ENCODE peak calls at places on chromosomes 12 and 14, in seven cellular contexts. One of them, this sample, is unnamed.

GRCh38 chr12:70598467-70599194 is 38.6 kb downstream of the PTPRB start:
- DNase-seq in PC-3: no peak
- DNase-seq in stomach: no peak
- DNase-seq in mammary epithelial cell: no peak
- DNase-seq in ovary: no peak
- DNase-seq in A673: no peak
- DNase-seq in brain microvascular endothelial cell: peak; percentile 31
- DNase-seq in this sample: no peak

GRCh38 chr12:50621435-50622304 is 116.9 kb downstream of the DIP2B start:
- DNase-seq in PC-3: no peak
- DNase-seq in stomach: no peak
- DNase-seq in mammary epithelial cell: no peak
- DNase-seq in ovary: no peak
- DNase-seq in A673: peak; percentile 87
- DNase-seq in brain microvascular endothelial cell: no peak
- DNase-seq in this sample: no peak

GRCh38 chr12:41497362-41497761 is 309.2 kb downstream of the PDZRN4 start:
- DNase-seq in PC-3: no peak
- DNase-seq in stomach: no peak
- DNase-seq in mammary epithelial cell: no peak
- DNase-seq in ovary: no peak
- DNase-seq in A673: no peak
- DNase-seq in brain microvascular endothelial cell: no peak
- DNase-seq in this sample: no peak

GRCh38 chr14:69666112-69666511 is 54.7 kb downstream of the SUSD6 start:
- DNase-seq in PC-3: no peak
- DNase-seq in stomach: no peak
- DNase-seq in mammary epithelial cell: no peak
- DNase-seq in ovary: no peak
- DNase-seq in A673: no peak
- DNase-seq in brain microvascular endothelial cell: no peak
- DNase-seq in this sample: no peak

GRCh38 chr12:54680374-54680773 is 32.2 kb upstream of the DCD start:
- DNase-seq in PC-3: peak; percentile 54
- DNase-seq in stomach: peak; percentile 37
- DNase-seq in mammary epithelial cell: peak; percentile 27
- DNase-seq in ovary: no peak
- DNase-seq in A673: peak; percentile 42
- DNase-seq in brain microvascular endothelial cell: peak; percentile 27
- DNase-seq in this sample: no peak

GRCh38 chr12:65306603-65307501 is 28.4 kb downstream of the MSRB3 start:
- DNase-seq in PC-3: peak; percentile 83
- DNase-seq in stomach: no peak
- DNase-seq in mammary epithelial cell: peak; percentile 76
- DNase-seq in ovary: no peak
- DNase-seq in A673: peak; percentile 88
- DNase-seq in brain microvascular endothelial cell: peak; percentile 78
- DNase-seq in this sample: peak; percentile 20

GRCh38 chr14:49405291-49405690 is 180.9 kb downstream of the RPS29 start:
- DNase-seq in PC-3: peak; percentile 52
- DNase-seq in stomach: no peak
- DNase-seq in mammary epithelial cell: peak; percentile 43
- DNase-seq in ovary: no peak
- DNase-seq in A673: no peak
- DNase-seq in brain microvascular endothelial cell: peak; percentile 91
- DNase-seq in this sample: no peak

GRCh38 chr12:132524405-132524804 is 34.5 kb downstream of the FBRSL1 start:
- DNase-seq in PC-3: peak; percentile 98
- DNase-seq in stomach: peak; percentile 90
- DNase-seq in mammary epithelial cell: peak; percentile 97
- DNase-seq in ovary: no peak
- DNase-seq in A673: no peak
- DNase-seq in brain microvascular endothelial cell: peak; percentile 61
- DNase-seq in this sample: no peak

GRCh38 chr12:28278499-28278898 is 88.2 kb downstream of the CCDC91 start:
- DNase-seq in PC-3: no peak
- DNase-seq in stomach: no peak
- DNase-seq in mammary epithelial cell: no peak
- DNase-seq in ovary: no peak
- DNase-seq in A673: no peak
- DNase-seq in brain microvascular endothelial cell: no peak
- DNase-seq in this sample: no peak

GRCh38 chr14:76829016-76829365 is 2.8 kb downstream of the LRRC74A start:
- DNase-seq in PC-3: no peak
- DNase-seq in stomach: no peak
- DNase-seq in mammary epithelial cell: peak; percentile 23
- DNase-seq in ovary: no peak
- DNase-seq in A673: no peak
- DNase-seq in brain microvascular endothelial cell: no peak
- DNase-seq in this sample: no peak

GRCh38 chr14:77139540-77140342 is 1.9 kb downstream of the ZDHHC22 start:
- DNase-seq in PC-3: peak; percentile 52
- DNase-seq in stomach: no peak
- DNase-seq in mammary epithelial cell: no peak
- DNase-seq in ovary: no peak
- DNase-seq in A673: peak; percentile 72
- DNase-seq in brain microvascular endothelial cell: no peak
- DNase-seq in this sample: peak; percentile 37

GRCh38 chr14:91882369-91882768 is 15.0 kb upstream of the TC2N start:
- DNase-seq in PC-3: no peak
- DNase-seq in stomach: no peak
- DNase-seq in mammary epithelial cell: no peak
- DNase-seq in ovary: no peak
- DNase-seq in A673: no peak
- DNase-seq in brain microvascular endothelial cell: no peak
- DNase-seq in this sample: no peak
- H3K27me3 ChIP-seq in PC-3: no peaks in the 10 kb centered on the region
- H3K27me3 ChIP-seq in stomach: no peaks in the 10 kb centered on the region
- H3K27me3 ChIP-seq in mammary epithelial cell: no peaks in the 10 kb centered on the region
- H3K27me3 ChIP-seq in ovary: no peaks in the 10 kb centered on the region
- H3K27me3 ChIP-seq in A673: no peaks in the 10 kb centered on the region
- H3K27me3 ChIP-seq in brain microvascular endothelial cell: no peaks in the 10 kb centered on the region
- H3K27me3 ChIP-seq in this sample: no peaks in the 10 kb centered on the region

DNA sequence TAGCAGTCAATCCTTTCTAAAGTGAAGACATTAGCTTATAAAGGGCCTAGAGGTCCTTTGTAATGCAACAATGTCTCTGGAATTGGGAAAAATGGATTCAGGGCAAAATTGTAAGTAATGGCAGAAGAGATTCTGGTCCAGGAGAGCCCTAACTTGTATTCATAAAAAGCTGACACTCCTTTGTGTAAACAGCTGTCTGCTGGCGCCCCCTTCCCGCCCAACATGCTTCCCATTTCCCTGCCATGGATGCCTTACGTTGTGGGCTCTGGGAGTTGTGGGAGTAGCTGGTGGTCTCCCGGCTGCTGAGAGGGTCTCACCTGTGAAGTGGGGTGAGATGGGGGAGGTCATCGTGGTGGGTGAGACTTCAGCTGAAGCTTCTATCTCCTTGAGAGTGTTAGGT is 2.3 kb downstream of the ACRBP start:
- DNase-seq in PC-3: no peak
- DNase-seq in stomach: no peak
- DNase-seq in mammary epithelial cell: no peak
- DNase-seq in ovary: no peak
- DNase-seq in A673: no peak
- DNase-seq in brain microvascular endothelial cell: no peak
- DNase-seq in this sample: no peak
- TF ChIP-seq CTCF in PC-3: peak; percentile 16
- TF ChIP-seq CTCF in stomach: no peak
- TF ChIP-seq CTCF in mammary epithelial cell: no peak
- TF ChIP-seq CTCF in ovary: no peak
- TF ChIP-seq CTCF in A673: peak; percentile 57
- TF ChIP-seq CTCF in brain microvascular endothelial cell: peak; percentile 46
- TF ChIP-seq CTCF in this sample: no peak

DNA sequence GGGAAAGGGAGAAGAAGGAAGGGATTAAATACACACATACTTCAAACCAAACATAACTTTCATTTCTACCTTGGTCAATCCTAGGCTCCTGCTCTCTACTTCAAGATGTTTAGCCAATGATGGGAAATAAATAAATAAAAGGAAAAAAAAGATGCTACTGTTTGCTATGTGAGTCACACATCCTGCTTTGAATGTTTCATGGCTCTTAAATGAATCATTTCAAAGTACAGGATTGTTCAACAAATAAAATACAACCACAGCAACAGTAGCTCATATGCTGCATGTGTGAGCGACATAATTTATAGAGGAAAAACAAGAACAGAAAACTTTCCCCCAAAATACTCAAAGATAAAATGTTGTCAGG is 54.3 kb upstream of the NPFF start:
- DNase-seq in PC-3: peak; percentile 91
- DNase-seq in stomach: no peak
- DNase-seq in mammary epithelial cell: peak; percentile 81
- DNase-seq in ovary: no peak
- DNase-seq in A673: peak; percentile 65
- DNase-seq in brain microvascular endothelial cell: peak; percentile 67
- DNase-seq in this sample: no peak
- H3K36me3 ChIP-seq in PC-3: no peaks in the 10 kb centered on the region
- H3K36me3 ChIP-seq in stomach: no peaks in the 10 kb centered on the region
- H3K36me3 ChIP-seq in mammary epithelial cell: peaks cover 2% of the 10 kb centered on the region
- H3K36me3 ChIP-seq in ovary: no peaks in the 10 kb centered on the region
- H3K36me3 ChIP-seq in A673: no peaks in the 10 kb centered on the region
- H3K36me3 ChIP-seq in brain microvascular endothelial cell: no peaks in the 10 kb centered on the region
- H3K36me3 ChIP-seq in this sample: no peaks in the 10 kb centered on the region

DNA sequence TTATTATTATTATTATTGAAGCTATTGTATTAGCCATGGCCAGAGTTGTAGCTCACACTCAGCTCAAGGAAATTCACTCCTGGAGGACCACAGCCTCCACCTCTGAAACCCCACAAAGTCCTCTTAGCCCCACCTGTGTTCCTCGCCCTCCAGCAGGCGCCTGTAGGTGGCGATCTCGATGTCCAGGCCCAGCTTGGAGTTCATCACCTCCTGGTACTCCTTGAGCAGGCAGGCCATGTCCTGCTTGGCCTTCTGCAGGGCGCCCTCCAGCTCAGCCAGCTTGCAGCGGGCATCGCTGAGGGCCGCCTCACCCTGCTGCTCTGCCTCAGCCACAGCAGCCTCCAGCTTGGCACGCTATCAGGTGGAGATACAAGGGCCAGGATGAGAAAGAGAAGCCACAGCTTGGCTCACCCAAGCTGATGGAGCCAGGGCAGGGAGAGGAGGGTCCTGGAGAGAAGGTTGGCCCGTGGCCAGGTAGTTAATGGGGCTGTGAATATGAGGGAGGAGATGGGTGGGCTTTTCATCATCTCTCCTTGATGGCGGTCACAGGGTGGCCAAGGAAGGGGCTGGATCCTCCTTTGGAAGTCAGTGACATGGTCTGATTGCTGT is 5.1 kb downstream of the KRT85 start:
- DNase-seq in PC-3: no peak
- DNase-seq in stomach: no peak
- DNase-seq in mammary epithelial cell: no peak
- DNase-seq in ovary: no peak
- DNase-seq in A673: no peak
- DNase-seq in brain microvascular endothelial cell: no peak
- DNase-seq in this sample: no peak
- H3K27me3 ChIP-seq in PC-3: no peaks in the 10 kb centered on the region
- H3K27me3 ChIP-seq in stomach: peaks cover 7% of the 10 kb centered on the region
- H3K27me3 ChIP-seq in mammary epithelial cell: no peaks in the 10 kb centered on the region
- H3K27me3 ChIP-seq in ovary: no peaks in the 10 kb centered on the region
- H3K27me3 ChIP-seq in A673: no peaks in the 10 kb centered on the region
- H3K27me3 ChIP-seq in brain microvascular endothelial cell: no peaks in the 10 kb centered on the region
- H3K27me3 ChIP-seq in this sample: no peaks in the 10 kb centered on the region

GRCh38 chr14:102630405-102630804 is 38.0 kb downstream of the RCOR1 start:
- DNase-seq in PC-3: no peak
- DNase-seq in stomach: no peak
- DNase-seq in mammary epithelial cell: no peak
- DNase-seq in ovary: no peak
- DNase-seq in A673: no peak
- DNase-seq in brain microvascular endothelial cell: no peak
- DNase-seq in this sample: no peak

GRCh38 chr14:102625564-102626296 is 33.3 kb downstream of the RCOR1 start:
- DNase-seq in PC-3: no peak
- DNase-seq in stomach: no peak
- DNase-seq in mammary epithelial cell: no peak
- DNase-seq in ovary: no peak
- DNase-seq in A673: no peak
- DNase-seq in brain microvascular endothelial cell: no peak
- DNase-seq in this sample: no peak

GRCh38 chr14:102629011-102629444 is 36.6 kb downstream of the RCOR1 start:
- DNase-seq in PC-3: no peak
- DNase-seq in stomach: no peak
- DNase-seq in mammary epithelial cell: no peak
- DNase-seq in ovary: no peak
- DNase-seq in A673: no peak
- DNase-seq in brain microvascular endothelial cell: no peak
- DNase-seq in this sample: no peak

GRCh38 chr14:102629700-102630365 is 37.4 kb downstream of the RCOR1 start:
- DNase-seq in PC-3: no peak
- DNase-seq in stomach: no peak
- DNase-seq in mammary epithelial cell: no peak
- DNase-seq in ovary: no peak
- DNase-seq in A673: no peak
- DNase-seq in brain microvascular endothelial cell: no peak
- DNase-seq in this sample: no peak

DNA sequence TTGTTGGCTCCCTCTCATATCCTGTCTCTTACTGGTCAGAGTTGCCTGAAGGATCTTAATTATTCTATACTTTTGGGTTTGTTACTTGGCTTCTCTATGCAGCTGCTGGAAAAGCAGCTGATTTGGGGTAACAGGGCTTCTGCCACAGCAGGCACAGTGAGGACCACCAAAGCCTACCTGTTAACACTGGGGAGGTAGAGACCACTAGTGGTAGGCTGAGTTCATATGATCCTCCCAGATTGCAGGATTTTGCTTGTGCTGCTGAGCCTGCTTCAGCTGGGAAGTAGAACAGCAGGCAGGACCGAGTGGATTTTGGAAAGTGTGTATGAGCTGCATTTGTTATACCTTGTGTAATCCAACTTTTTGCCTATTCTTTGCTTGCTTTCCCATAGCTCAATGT is 34.1 kb downstream of the RCOR1 start:
- DNase-seq in PC-3: no peak
- DNase-seq in stomach: no peak
- DNase-seq in mammary epithelial cell: no peak
- DNase-seq in ovary: no peak
- DNase-seq in A673: no peak
- DNase-seq in brain microvascular endothelial cell: no peak
- DNase-seq in this sample: no peak
- TF ChIP-seq CTCF in PC-3: peak; percentile 11
- TF ChIP-seq CTCF in stomach: no peak
- TF ChIP-seq CTCF in mammary epithelial cell: no peak
- TF ChIP-seq CTCF in ovary: no peak
- TF ChIP-seq CTCF in A673: no peak
- TF ChIP-seq CTCF in brain microvascular endothelial cell: peak; percentile 4
- TF ChIP-seq CTCF in this sample: no peak

DNA sequence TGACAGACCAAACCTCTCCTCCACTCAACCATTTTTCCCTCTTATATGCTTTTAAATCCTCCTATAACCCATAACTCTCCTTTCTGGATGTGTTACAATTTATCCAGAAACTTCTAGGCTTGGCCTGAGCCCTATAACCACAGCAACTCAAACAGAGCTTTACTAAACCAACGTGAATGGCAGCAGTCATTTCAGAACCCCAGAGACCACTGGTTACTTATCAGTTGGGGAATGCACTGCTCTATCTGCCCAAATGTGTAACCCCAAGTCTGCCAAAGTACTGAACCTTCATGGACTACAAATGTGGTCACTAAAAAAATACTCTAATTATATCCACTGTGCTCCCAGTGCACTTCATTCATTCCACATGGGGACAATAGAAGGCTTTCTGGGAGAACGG is 42.0 kb downstream of the NAA25 start:
- DNase-seq in PC-3: no peak
- DNase-seq in stomach: no peak
- DNase-seq in mammary epithelial cell: no peak
- DNase-seq in ovary: no peak
- DNase-seq in A673: no peak
- DNase-seq in brain microvascular endothelial cell: no peak
- DNase-seq in this sample: no peak
- H3K36me3 ChIP-seq in PC-3: peaks cover 66% of the 10 kb centered on the region
- H3K36me3 ChIP-seq in stomach: peaks cover 55% of the 10 kb centered on the region
- H3K36me3 ChIP-seq in mammary epithelial cell: peaks cover 46% of the 10 kb centered on the region
- H3K36me3 ChIP-seq in ovary: no peaks in the 10 kb centered on the region
- H3K36me3 ChIP-seq in A673: peaks cover 79% of the 10 kb centered on the region
- H3K36me3 ChIP-seq in brain microvascular endothelial cell: peaks cover 66% of the 10 kb centered on the region
- H3K36me3 ChIP-seq in this sample: peaks cover 20% of the 10 kb centered on the region

GRCh38 chr14:90671382-90671781 is 144.8 kb downstream of the TTC7B start:
- DNase-seq in PC-3: no peak
- DNase-seq in stomach: no peak
- DNase-seq in mammary epithelial cell: no peak
- DNase-seq in ovary: no peak
- DNase-seq in A673: no peak
- DNase-seq in brain microvascular endothelial cell: no peak
- DNase-seq in this sample: no peak
- H3K27me3 ChIP-seq in PC-3: no peaks in the 10 kb centered on the region
- H3K27me3 ChIP-seq in stomach: no peaks in the 10 kb centered on the region
- H3K27me3 ChIP-seq in mammary epithelial cell: no peaks in the 10 kb centered on the region
- H3K27me3 ChIP-seq in ovary: no peaks in the 10 kb centered on the region
- H3K27me3 ChIP-seq in A673: no peaks in the 10 kb centered on the region
- H3K27me3 ChIP-seq in brain microvascular endothelial cell: no peaks in the 10 kb centered on the region
- H3K27me3 ChIP-seq in this sample: no peaks in the 10 kb centered on the region